ENCODE peak calls at places on chromosomes 5 and 9, in five cellular contexts. Y is dorsolateral prefrontal cortex; A is CD8-positive, alpha-beta memory T cell; M is left ventricle myocardium inferior; C is A549. H is an unnamed sample.

GRCh38 chr5:3597002-3597726 is 1.5 kb downstream of the IRX1 start:
- DNase-seq in Y (no peak), A (no peak), M (no peak), C (no peak), H (no peak)

GRCh38 chr5:15718411-15719178 is 218.6 kb downstream of the FBXL7 start:
- DNase-seq in Y (no peak), A (no peak), M (no peak), C (no peak), H (no peak)

GRCh38 chr5:134437340-134438267 is 25.9 kb upstream of the CDKN2AIPNL start:
- DNase-seq in Y (no peak), A (no peak), M (no peak), C (no peak), H (no peak)

GRCh38 chr9:37437010-37437409 is 14.5 kb downstream of the GRHPR start:
- DNase-seq in Y (no peak), A (no peak), M (no peak), C (no peak), H (no peak)

GRCh38 chr5:161256957-161257356 is 289.6 kb downstream of the GABRB2 start:
- DNase-seq in Y (no peak), A (no peak), M (no peak), C (no peak), H (no peak)

GRCh38 chr9:23123048-23123632 is 676.5 kb downstream of the DMRTA1 start:
- DNase-seq in Y (no peak), A (no peak), M (no peak), C (no peak), H (peak; percentile 12)

GRCh38 chr5:5767286-5767928 is 344.9 kb downstream of the ICE1 start:
- DNase-seq in Y (no peak), A (no peak), M (peak; percentile 51), C (no peak), H (peak; percentile 55)

GRCh38 chr5:175710361-175710760 is 52.5 kb downstream of the HRH2 start:
- DNase-seq in Y (no peak), A (no peak), M (no peak), C (no peak), H (no peak)

GRCh38 chr5:180129291-180130190 is 58.0 kb upstream of the RNF130 start:
- DNase-seq in Y (no peak), A (no peak), M (no peak), C (no peak), H (no peak)

GRCh38 chr5:175386526-175386925 is 57.5 kb downstream of the DRD1 start:
- DNase-seq in Y (no peak), A (no peak), M (no peak), C (no peak), H (no peak)

GRCh38 chr5:178851951-178852350 is 7.8 kb upstream of the ZNF354B start:
- DNase-seq in Y (no peak), A (no peak), M (no peak), C (no peak), H (no peak)

GRCh38 chr9:21082671-21083070 is 4.9 kb upstream of the IFNB1 start:
- DNase-seq in Y (no peak), A (no peak), M (no peak), C (no peak), H (no peak)

GRCh38 chr9:133127340-133127981 is 6.4 kb upstream of the RALGDS start:
- DNase-seq in Y (no peak), A (no peak), M (no peak), C (no peak), H (peak; percentile 74)

GRCh38 chr9:135299651-135300345 is 179.8 kb upstream of the PPP1R26 start:
- DNase-seq in Y (no peak), A (no peak), M (no peak), C (no peak), H (no peak)

GRCh38 chr9:16152276-16153065 is 599.6 kb downstream of the CCDC171 start:
- DNase-seq in Y (no peak), A (no peak), M (no peak), C (no peak), H (no peak)

GRCh38 chr5:134913254-134913653 is 8.3 kb downstream of the PCBD2 start:
- DNase-seq in Y (no peak), A (no peak), M (no peak), C (no peak), H (no peak)

GRCh38 chr5:92353107-92354030 is 970.3 kb upstream of the ARRDC3 start:
- DNase-seq in Y (no peak), A (no peak), M (no peak), C (no peak), H (no peak)

GRCh38 chr5:75524071-75524470 is 12.4 kb downstream of the POLK start:
- DNase-seq in Y (no peak), A (no peak), M (no peak), C (no peak), H (no peak)

GRCh38 chr9:101437806-101438232 is 2.2 kb upstream of the ALDOB start:
- DNase-seq in Y (no peak), A (no peak), M (peak; percentile 66), C (no peak), H (peak; percentile 71)

GRCh38 chr5:133251296-133252132 is 199.7 kb downstream of the HSPA4 start:
- DNase-seq in Y (no peak), A (no peak), M (no peak), C (no peak), H (no peak)

GRCh38 chr5:75059887-75060286 is 7.5 kb upstream of the GCNT4 start:
- DNase-seq in Y (no peak), A (peak; percentile 89), M (no peak), C (no peak), H (no peak)

GRCh38 chr5:133939668-133940067 is 28.8 kb downstream of the C5orf15 start:
- DNase-seq in Y (no peak), A (no peak), M (no peak), C (no peak), H (no peak)

GRCh38 chr5:170809551-170809950 is 26.0 kb downstream of the GABRP start:
- DNase-seq in Y (no peak), A (no peak), M (no peak), C (peak; percentile 63), H (no peak)

GRCh38 chr5:159928122-159928960 is 12.1 kb downstream of the ADRA1B start:
- DNase-seq in Y (no peak), A (no peak), M (peak; percentile 68), C (peak; percentile 73), H (peak; percentile 87)

GRCh38 chr5:68299575-68299974 is 84.0 kb downstream of the PIK3R1 start:
- DNase-seq in Y (no peak), A (no peak), M (no peak), C (no peak), H (no peak)

DNA sequence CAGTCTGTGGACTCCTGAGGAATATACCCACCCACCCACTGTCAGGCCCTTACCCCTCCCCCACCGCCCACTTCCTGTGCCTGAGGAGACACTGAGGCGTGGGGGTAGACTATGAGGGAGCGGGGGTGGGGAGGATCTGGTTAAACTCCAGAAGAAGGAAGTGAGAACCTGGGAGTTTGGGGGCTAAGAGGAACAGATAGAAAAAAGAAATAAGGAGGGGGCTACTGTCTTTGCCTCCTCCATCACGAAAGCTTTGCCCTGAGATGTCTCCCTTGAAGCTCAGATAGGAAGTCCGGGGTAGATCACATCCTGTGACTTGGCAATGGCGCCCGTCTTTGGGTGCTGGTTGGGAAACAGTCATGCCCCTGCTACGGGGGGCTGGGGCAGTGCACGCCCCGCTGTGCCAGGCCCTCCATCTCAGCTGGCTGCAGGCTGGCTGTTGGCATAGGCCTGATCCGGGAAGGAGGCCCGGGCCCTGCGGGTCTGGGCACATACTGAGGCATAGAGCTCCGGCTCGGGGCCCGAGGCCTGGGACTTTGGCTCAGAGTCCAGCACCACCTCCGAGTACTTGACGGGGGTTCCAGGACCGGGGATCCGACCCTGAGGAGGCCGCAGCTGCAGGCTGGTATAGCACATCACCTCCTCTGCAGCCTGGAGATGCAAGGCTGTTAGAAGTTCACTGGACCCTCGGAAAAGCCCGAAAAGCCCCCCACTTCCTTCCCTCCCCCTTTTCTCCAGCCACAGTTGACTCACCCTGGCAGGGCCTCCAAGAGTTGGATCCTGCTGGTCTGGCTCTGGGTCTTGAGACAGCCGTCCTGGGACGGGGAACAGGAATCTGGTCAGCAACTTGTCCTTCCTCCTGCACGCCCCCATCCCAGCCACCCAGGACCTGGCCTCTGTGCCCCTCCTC is 1.0 kb downstream of the SIT1 start:
- DNase-seq in Y (no peak), A (peak; percentile 56), M (no peak), C (no peak), H (peak; percentile 85)
- H3K27ac ChIP-seq in Y (no peak overlapping the region), A (peak overlapping the region; percentile 70), M (no peak overlapping the region), C (no peak overlapping the region), H (peak overlapping the region; percentile 64)

DNA sequence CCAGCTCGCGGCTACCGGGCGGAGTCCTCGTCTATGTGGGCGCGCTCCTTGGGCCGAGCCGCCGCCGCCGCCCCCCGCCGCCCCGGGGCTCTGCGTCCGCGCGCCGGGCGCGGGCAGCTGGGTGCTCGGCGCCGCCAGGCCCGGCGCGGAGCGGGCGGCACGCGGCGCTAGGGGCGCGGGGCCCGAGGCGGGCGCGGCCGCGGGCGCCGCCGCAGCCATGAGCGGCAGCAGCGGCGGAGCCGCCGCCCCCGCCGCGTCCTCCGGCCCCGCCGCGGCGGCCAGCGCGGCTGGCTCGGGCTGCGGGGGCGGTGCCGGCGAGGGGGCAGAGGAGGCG is 334 bp downstream of the TRIO start:
- DNase-seq in Y (no peak), A (no peak), M (no peak), C (no peak), H (no peak)
- H3K4me3 ChIP-seq in Y (peak overlapping the region; percentile 86), A (no peak overlapping the region), M (peak overlapping the region; percentile 93), C (peak overlapping the region; percentile 97), H (peak overlapping the region; percentile 69)

GRCh38 chr9:106880863-106881262 is 17.9 kb downstream of the ZNF462 start:
- DNase-seq in Y (no peak), A (no peak), M (no peak), C (no peak), H (no peak)

GRCh38 chr9:106880081-106880480 is 17.1 kb downstream of the ZNF462 start:
- DNase-seq in Y (no peak), A (no peak), M (no peak), C (no peak), H (no peak)

GRCh38 chr9:106877345-106877744 is 14.4 kb downstream of the ZNF462 start:
- DNase-seq in Y (no peak), A (no peak), M (no peak), C (no peak), H (no peak)

GRCh38 chr9:106878943-106879916 is 16.3 kb downstream of the ZNF462 start:
- DNase-seq in Y (peak; percentile 28), A (no peak), M (peak; percentile 74), C (no peak), H (peak; percentile 80)

DNA sequence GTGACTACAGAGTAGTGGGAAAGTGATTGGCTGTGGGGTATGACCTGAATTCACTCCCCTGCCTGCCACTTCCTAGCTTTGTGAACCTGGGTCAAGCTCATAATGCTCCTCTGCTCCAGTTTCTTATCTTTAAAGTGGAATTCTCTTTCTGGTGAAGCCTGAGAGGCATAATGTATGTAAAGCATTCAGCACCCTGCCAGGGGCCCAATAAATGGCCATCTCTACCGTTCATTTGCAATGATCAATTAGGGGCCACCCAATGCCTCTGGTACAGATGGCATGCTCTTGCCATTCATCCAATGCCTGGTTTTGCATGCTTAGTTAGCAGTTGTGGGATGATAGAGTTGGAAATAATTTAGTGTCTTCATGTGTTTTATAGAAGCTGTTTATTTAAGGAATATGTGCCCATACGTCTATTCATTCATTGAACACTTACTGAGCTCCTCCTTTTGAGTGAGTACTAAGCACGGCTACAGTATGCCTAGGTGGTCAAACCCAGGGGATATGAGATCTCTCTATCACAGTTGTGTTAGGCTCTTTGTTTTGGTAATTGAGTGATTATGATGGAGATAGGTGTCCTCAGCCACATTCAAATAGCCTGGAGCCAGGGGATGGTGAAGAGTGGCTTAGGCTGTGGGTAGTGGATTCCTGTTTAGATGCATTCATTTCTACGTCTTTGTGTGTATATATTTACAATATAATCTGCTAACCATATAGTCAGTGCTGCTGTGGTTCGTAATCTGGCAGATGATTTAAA is 15.3 kb downstream of the ZNF462 start:
- DNase-seq in Y (no peak), A (no peak), M (no peak), C (no peak), H (no peak)
- H3K27ac ChIP-seq in Y (peak overlapping the region; percentile 84), A (no peak overlapping the region), M (peak overlapping the region; percentile 86), C (no peak overlapping the region), H (peak overlapping the region; percentile 56)

GRCh38 chr5:140251527-140251973 is 51.4 kb downstream of the PFDN1 start:
- DNase-seq in Y (no peak), A (peak; percentile 26), M (no peak), C (peak; percentile 37), H (no peak)
- H3K4me3 ChIP-seq in Y (no peak overlapping the region), A (no peak overlapping the region), M (no peak overlapping the region), C (no peak overlapping the region), H (no peak overlapping the region)